ENCODE peak calls at places on chromosome 22, in nine cellular contexts. W is upper lobe of right lung, U is ascending aorta, T is spleen, L is Peyer's patch, Q is heart left ventricle, K is body of pancreas, E is OCI-LY7, N is left ventricle myocardium inferior. S is an unnamed sample.

GRCh38 chr22:37898441-37899181 is 7.5 kb upstream of the MICALL1 start:
- DNase-seq in K (peak; percentile 85), U (no peak), N (no peak), Q (no peak), E (no peak), T (no peak), L (no peak), W (peak; percentile 81), S (no peak)

GRCh38 chr22:19174106-19175025 is 4.2 kb downstream of the SLC25A1 start:
- DNase-seq in U (no peak), N (no peak), K (peak; percentile 41), L (peak; percentile 79), E (peak; percentile 83), T (peak; percentile 90), W (no peak), Q (no peak), S (no peak)

GRCh38 chr22:20258584-20259335 is 9.4 kb downstream of the RTN4R start:
- DNase-seq in Q (no peak), T (no peak), L (no peak), W (no peak), U (no peak), K (no peak), N (no peak), E (peak; percentile 35), S (no peak)

GRCh38 chr22:43845981-43846380 is 16.3 kb downstream of the SULT4A1 start:
- DNase-seq in K (no peak), W (peak; percentile 48), L (no peak), Q (no peak), N (no peak), T (peak; percentile 57), E (no peak), U (no peak), S (no peak)

GRCh38 chr22:49010086-49010863 is 817.4 kb downstream of the BRD1 start:
- DNase-seq in E (no peak), L (no peak), Q (no peak), K (no peak), N (no peak), T (peak; percentile 40), U (no peak), W (peak; percentile 58), S (no peak)

GRCh38 chr22:24146190-24146616 is 35.1 kb upstream of the SUSD2 start:
- DNase-seq in L (peak; percentile 90), N (no peak), K (peak; percentile 87), Q (peak; percentile 45), E (peak; percentile 83), W (peak; percentile 92), T (peak; percentile 92), U (no peak), S (peak; percentile 66)

GRCh38 chr22:25827415-25827814 is 85.4 kb downstream of the MYO18B start:
- DNase-seq in Q (no peak), N (no peak), K (peak; percentile 28), U (no peak), T (no peak), L (no peak), E (no peak), W (no peak), S (no peak)

GRCh38 chr22:23803001-23803819 is 16.4 kb downstream of the SMARCB1 start:
- DNase-seq in T (no peak), U (no peak), L (peak; percentile 65), N (no peak), E (peak; percentile 73), W (no peak), K (no peak), Q (no peak), S (no peak)

GRCh38 chr22:41524809-41525449 is 19.3 kb downstream of the POLR3H start:
- DNase-seq in E (no peak), N (no peak), U (no peak), L (peak; percentile 73), W (no peak), K (no peak), T (peak; percentile 88), Q (no peak), S (peak; percentile 72)

GRCh38 chr22:38186429-38186828 is 4.8 kb upstream of the PLA2G6 start:
- DNase-seq in Q (no peak), N (no peak), E (no peak), U (no peak), W (no peak), K (no peak), L (no peak), T (no peak), S (no peak)

GRCh38 chr22:24952837-24953293 is 349 bp downstream of the KIAA1671 start:
- DNase-seq in U (no peak), E (no peak), L (peak; percentile 69), T (peak; percentile 78), N (peak; percentile 41), W (peak; percentile 83), Q (peak; percentile 37), K (peak; percentile 65), S (no peak)

GRCh38 chr22:29145321-29146072 is 60.2 kb upstream of the EMID1 start:
- DNase-seq in E (no peak), K (no peak), N (no peak), U (no peak), L (peak; percentile 37), W (no peak), T (peak; percentile 79), Q (no peak), S (no peak)

GRCh38 chr22:19565382-19565902 is 41.2 kb upstream of the CLDN5 start:
- DNase-seq in U (no peak), N (no peak), W (no peak), T (no peak), Q (no peak), L (no peak), E (no peak), K (no peak), S (no peak)

GRCh38 chr22:39384750-39385480 is 14.7 kb upstream of the TAB1 start:
- DNase-seq in E (peak; percentile 61), N (no peak), K (no peak), W (no peak), L (no peak), T (no peak), Q (no peak), U (no peak), S (no peak)

GRCh38 chr22:45033136-45033535 is 23.3 kb upstream of the PHF21B start:
- DNase-seq in U (no peak), E (no peak), K (no peak), W (no peak), N (no peak), T (no peak), Q (no peak), L (no peak), S (no peak)
- H3K27ac ChIP-seq in U (no peak overlapping the region), E (no peak overlapping the region), K (no peak overlapping the region), W (no peak overlapping the region), N (no peak overlapping the region), T (no peak overlapping the region), Q (no peak overlapping the region), L (no peak overlapping the region), S (no peak overlapping the region)

GRCh38 chr22:35630891-35631290 is 13.8 kb upstream of the MB start:
- DNase-seq in Q (no peak), N (no peak), L (no peak), U (no peak), E (no peak), T (peak; percentile 44), K (no peak), W (peak; percentile 34), S (no peak)
- H3K4me1 ChIP-seq in Q (peaks cover 7% of the 10 kb centered on the region), N (peaks cover 25% of the 10 kb centered on the region), L (no peaks in the 10 kb centered on the region), U (peaks cover 13% of the 10 kb centered on the region), E (peaks cover 43% of the 10 kb centered on the region), T (peaks cover 34% of the 10 kb centered on the region), K (peaks cover 13% of the 10 kb centered on the region), W (peaks cover 11% of the 10 kb centered on the region), S (peaks cover 7% of the 10 kb centered on the region)

GRCh38 chr22:31445642-31446041 is 44.0 kb downstream of the EIF4ENIF1 start:
- DNase-seq in E (no peak), W (no peak), N (no peak), Q (no peak), K (no peak), U (no peak), L (no peak), T (no peak), S (no peak)
- H3K36me3 ChIP-seq in E (peaks cover 90% of the 10 kb centered on the region), W (peaks cover 74% of the 10 kb centered on the region), N (peaks cover 68% of the 10 kb centered on the region), Q (peaks cover 40% of the 10 kb centered on the region), K (peaks cover 19% of the 10 kb centered on the region), U (peaks cover 71% of the 10 kb centered on the region), L (peaks cover 84% of the 10 kb centered on the region), T (peaks cover 60% of the 10 kb centered on the region), S (peaks cover 28% of the 10 kb centered on the region)

GRCh38 chr22:50208430-50208938 is 7.7 kb downstream of the SELENOO start:
- DNase-seq in N (no peak), T (no peak), L (no peak), Q (no peak), W (no peak), K (no peak), U (no peak), E (no peak), S (no peak)
- H3K27ac ChIP-seq in N (no peak overlapping the region), T (no peak overlapping the region), L (no peak overlapping the region), Q (no peak overlapping the region), W (no peak overlapping the region), K (no peak overlapping the region), U (no peak overlapping the region), E (no peak overlapping the region), S (no peak overlapping the region)

GRCh38 chr22:27203276-27203660 is 545.9 kb downstream of the MIAT start:
- DNase-seq in N (no peak), U (no peak), Q (no peak), W (no peak), E (no peak), L (no peak), K (no peak), T (no peak), S (no peak)
- H3K4me1 ChIP-seq in N (no peaks in the 10 kb centered on the region), U (peaks cover 9% of the 10 kb centered on the region), Q (peaks cover 8% of the 10 kb centered on the region), W (no peaks in the 10 kb centered on the region), E (no peaks in the 10 kb centered on the region), L (no peaks in the 10 kb centered on the region), K (peaks cover 4% of the 10 kb centered on the region), T (no peaks in the 10 kb centered on the region), S (no peaks in the 10 kb centered on the region)

DNA sequence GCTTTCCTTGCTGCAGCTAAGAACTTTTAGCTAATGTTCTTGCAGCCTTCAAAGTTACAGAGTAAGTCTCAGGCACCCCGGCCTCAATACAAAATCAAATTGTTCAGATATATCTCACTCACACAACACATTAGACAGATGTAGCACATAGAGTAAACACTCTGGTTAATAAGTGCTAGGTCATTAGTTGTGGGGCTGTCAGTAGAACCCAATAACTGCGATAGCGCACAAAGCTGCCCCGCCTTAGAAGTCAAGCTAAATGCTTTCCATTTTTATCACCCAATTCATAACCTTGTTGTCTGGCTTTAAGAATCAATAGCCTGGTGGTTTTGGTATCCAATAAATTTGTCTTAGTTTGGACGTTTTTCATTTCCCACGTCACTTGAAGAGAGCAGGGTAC is 139.5 kb downstream of the LARGE1 start:
- DNase-seq in N (no peak), Q (no peak), K (peak; percentile 44), L (no peak), W (no peak), U (no peak), E (no peak), T (no peak), S (no peak)
- H3K36me3 ChIP-seq in N (no peaks in the 10 kb centered on the region), Q (no peaks in the 10 kb centered on the region), K (no peaks in the 10 kb centered on the region), L (no peaks in the 10 kb centered on the region), W (no peaks in the 10 kb centered on the region), U (no peaks in the 10 kb centered on the region), E (no peaks in the 10 kb centered on the region), T (no peaks in the 10 kb centered on the region), S (no peaks in the 10 kb centered on the region)

S was measured in CD8-positive, alpha-beta memory T cell.